ENCODE peak calls at places on chromosomes 16 and 17, in nine cellular contexts. Q is neural crest cell, M is heart left ventricle, X is mucosa of descending colon, J is K562, K is BE2C, E is mesothelial cell of epicardium, A is sigmoid colon, P is ovary. W is an unnamed sample.

GRCh38 chr17:73062726-73063125 is 29.8 kb downstream of the SLC39A11 start:
- DNase-seq in M (no peak), E (no peak), K (no peak), Q (no peak), J (no peak), X (no peak), P (no peak), A (no peak), W (no peak)

GRCh38 chr17:65078441-65079160 is 22.1 kb upstream of the GNA13 start:
- DNase-seq in J (no peak), Q (no peak), P (no peak), E (no peak), X (no peak), K (no peak), A (peak), M (no peak), W (no peak)

GRCh38 chr16:71562552-71562951 is 14.3 kb downstream of the TAT start:
- DNase-seq in A (no peak), Q (no peak), E (no peak), J (no peak), P (no peak), X (no peak), K (no peak), M (no peak), W (no peak)

GRCh38 chr16:20865420-20866126 is 34.6 kb downstream of the DCUN1D3 start:
- DNase-seq in E (no peak), P (no peak), Q (no peak), A (no peak), M (no peak), K (no peak), J (no peak), X (no peak), W (peak)

GRCh38 chr16:12178251-12178990 is 201.9 kb downstream of the SNX29 start:
- DNase-seq in X (no peak), M (peak), A (peak), E (no peak), P (peak), J (no peak), Q (no peak), K (no peak), W (no peak)

GRCh38 chr17:45255358-45255757 is 6.5 kb downstream of the SPATA32 start:
- DNase-seq in K (no peak), E (no peak), J (no peak), A (no peak), X (no peak), Q (no peak), M (no peak), P (no peak), W (no peak)

GRCh38 chr17:80347948-80348351 is 67.0 kb upstream of the ENDOV start:
- DNase-seq in P (peak), Q (no peak), K (no peak), A (no peak), J (no peak), E (no peak), M (no peak), X (no peak), W (no peak)

GRCh38 chr17:45640141-45640850 is 143.8 kb upstream of the CRHR1 start:
- DNase-seq in M (peak), P (peak), A (peak), E (peak), J (peak), Q (peak), K (peak), X (no peak), W (peak)

GRCh38 chr17:7021993-7022778 is 664 bp upstream of the BCL6B start:
- DNase-seq in K (peak), E (peak), A (peak), J (peak), X (peak), P (peak), M (peak), Q (peak), W (peak)

GRCh38 chr16:84840687-84841627 is 21.2 kb downstream of the CRISPLD2 start:
- DNase-seq in J (no peak), M (no peak), E (no peak), K (no peak), P (no peak), Q (no peak), A (no peak), X (no peak), W (no peak)

GRCh38 chr17:82408288-82408937 is 9.7 kb upstream of the HEXD start:
- DNase-seq in E (no peak), P (no peak), J (no peak), M (no peak), A (no peak), K (no peak), X (no peak), Q (no peak), W (no peak)

GRCh38 chr17:41539071-41539492 is 11.0 kb upstream of the KRT19 start:
- DNase-seq in P (no peak), J (no peak), Q (no peak), A (no peak), E (no peak), M (no peak), K (no peak), X (no peak), W (no peak)

GRCh38 chr16:12120331-12120981 is 143.9 kb downstream of the SNX29 start:
- DNase-seq in P (no peak), A (peak), J (no peak), K (peak), X (no peak), E (no peak), M (peak), Q (no peak), W (no peak)

GRCh38 chr17:83196088-83196765 is 116.8 kb downstream of the METRNL start:
- DNase-seq in A (peak), P (peak), Q (no peak), K (peak), M (peak), X (peak), J (no peak), E (no peak), W (no peak)

GRCh38 chr16:87255866-87256265 is 61.3 kb downstream of the C16orf95 start:
- DNase-seq in K (no peak), P (no peak), Q (no peak), X (no peak), E (no peak), A (no peak), M (no peak), J (no peak), W (no peak)

GRCh38 chr17:41972571-41973411 is 6.2 kb downstream of the CNP start:
- DNase-seq in A (no peak), M (peak), Q (no peak), P (peak), X (peak), E (no peak), K (peak), J (no peak), W (no peak)

GRCh38 chr17:50108556-50108955 is 13.4 kb downstream of the PDK2 start:
- DNase-seq in E (no peak), A (no peak), J (no peak), M (no peak), K (no peak), Q (no peak), P (no peak), X (no peak), W (no peak)
- TF ChIP-seq CTCF in E (no peak), A (no peak), J (no peak), M (no peak), K (no peak), Q (no peak), P (no peak), X (no peak), W (no peak)

GRCh38 chr16:85917012-85917411 is 18.1 kb downstream of the IRF8 start:
- DNase-seq in Q (no peak), K (no peak), J (no peak), P (no peak), E (no peak), A (no peak), X (no peak), M (no peak), W (no peak)
- TF ChIP-seq CTCF in Q (peak), K (peak), J (peak), P (no peak), E (no peak), A (no peak), X (no peak), M (no peak), W (peak)

GRCh38 chr16:10949424-10949970 is 5.1 kb downstream of the CLEC16A start:
- DNase-seq in M (no peak), A (no peak), J (no peak), P (no peak), X (no peak), E (no peak), K (no peak), Q (no peak), W (no peak)
- TF ChIP-seq CTCF in M (no peak), A (no peak), J (no peak), P (no peak), X (no peak), E (no peak), K (no peak), Q (no peak), W (peak)

GRCh38 chr17:19648475-19649406 is at the start of gene ALDH3A2:
- DNase-seq in P (peak), A (peak), E (peak), J (peak), Q (peak), M (peak), X (peak), K (peak), W (peak)
- TF ChIP-seq CTCF in P (peak), A (no peak), E (no peak), J (no peak), Q (no peak), M (peak), X (no peak), K (no peak), W (peak)

DNA sequence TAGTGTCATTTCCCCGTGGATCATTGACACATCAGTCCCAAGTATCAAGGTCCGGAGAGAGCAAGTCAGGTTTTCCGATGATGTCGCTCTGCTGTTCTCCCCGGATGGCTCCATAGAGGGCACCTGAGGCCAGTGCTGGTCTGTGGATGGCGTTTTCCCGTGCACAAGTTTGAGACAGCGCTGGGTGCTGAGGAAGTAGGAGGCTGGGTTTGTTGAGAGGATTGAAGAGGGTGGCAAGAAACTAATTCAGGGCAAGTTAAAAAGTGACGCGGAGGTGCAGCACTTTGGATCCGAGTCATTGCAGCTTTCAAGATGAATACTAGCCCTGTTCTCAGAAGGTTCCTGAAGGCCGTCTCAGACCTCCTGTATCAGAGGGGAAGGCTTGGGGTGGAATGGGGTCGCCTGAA is 7.7 kb downstream of the NUBP1 start:
- DNase-seq in A (no peak), X (no peak), P (peak), M (no peak), K (no peak), J (no peak), Q (no peak), E (no peak), W (no peak)
- TF ChIP-seq CTCF in A (no peak), X (no peak), P (no peak), M (no peak), K (peak), J (no peak), Q (no peak), E (no peak), W (peak)

GRCh38 chr17:28326114-28326513 is 7.1 kb downstream of the TMEM97 start:
- DNase-seq in M (no peak), E (peak), Q (no peak), P (no peak), J (no peak), K (no peak), A (peak), X (no peak), W (no peak)

GRCh38 chr17:28328325-28328724 is 6.9 kb downstream of the IFT20 start:
- DNase-seq in P (no peak), K (no peak), J (no peak), X (no peak), M (no peak), E (no peak), Q (no peak), A (peak), W (no peak)

GRCh38 chr17:28327031-28327607 is 8.1 kb downstream of the TMEM97 start:
- DNase-seq in Q (no peak), P (no peak), A (peak), E (peak), X (no peak), J (no peak), K (no peak), M (no peak), W (peak)

GRCh38 chr17:28325221-28325620 is 6.2 kb downstream of the TMEM97 start:
- DNase-seq in A (no peak), K (no peak), Q (no peak), X (no peak), M (no peak), J (no peak), E (no peak), P (no peak), W (no peak)

DNA sequence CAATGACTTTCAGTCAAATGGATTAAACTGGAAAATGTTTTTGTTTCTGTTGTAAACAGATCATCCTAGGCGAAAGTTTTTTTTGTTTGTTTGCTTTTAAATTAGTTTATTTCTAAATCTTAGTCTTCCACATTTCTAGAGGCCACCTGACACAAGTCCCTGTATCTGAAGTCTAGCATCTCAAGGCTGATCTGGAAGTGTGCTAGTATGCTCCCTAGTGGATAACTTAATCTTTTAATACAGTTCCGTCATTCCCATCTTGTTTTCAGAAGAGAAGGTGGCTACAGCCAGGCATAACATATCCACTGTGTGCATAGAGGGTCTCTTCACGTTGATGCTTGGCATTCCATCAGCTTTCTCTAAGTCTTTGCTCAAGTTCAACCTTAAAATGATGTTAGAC is 7.6 kb downstream of the IFT20 start:
- DNase-seq in E (no peak), M (no peak), K (no peak), Q (no peak), A (no peak), J (no peak), P (no peak), X (no peak), W (no peak)
- TF ChIP-seq CTCF in E (no peak), M (no peak), K (no peak), Q (no peak), A (no peak), J (no peak), P (no peak), X (no peak), W (no peak)

GRCh38 chr16:67179421-67180080 is 4.2 kb downstream of the MATCAP1 start:
- DNase-seq in X (no peak), J (peak), M (no peak), K (no peak), E (no peak), Q (no peak), A (no peak), P (peak), W (no peak)
- TF ChIP-seq CTCF in X (no peak), J (no peak), M (no peak), K (peak), E (no peak), Q (peak), A (no peak), P (no peak), W (no peak)

GRCh38 chr16:50696575-50697420 is 3.4 kb downstream of the NOD2 start:
- DNase-seq in J (peak), X (peak), E (no peak), A (peak), Q (no peak), M (peak), K (peak), P (peak), W (peak)

GRCh38 chr16:50695017-50696000 is 1.9 kb downstream of the NOD2 start:
- DNase-seq in X (no peak), P (no peak), M (peak), J (no peak), K (no peak), E (no peak), Q (no peak), A (no peak), W (no peak)

GRCh38 chr16:50696126-50696525 is 2.7 kb downstream of the NOD2 start:
- DNase-seq in Q (no peak), E (no peak), P (no peak), K (no peak), J (no peak), A (no peak), X (no peak), M (no peak), W (peak)

GRCh38 chr16:50697881-50698767 is 4.7 kb downstream of the NOD2 start:
- DNase-seq in K (no peak), E (no peak), J (no peak), A (no peak), X (peak), M (peak), P (no peak), Q (no peak), W (peak)

DNA sequence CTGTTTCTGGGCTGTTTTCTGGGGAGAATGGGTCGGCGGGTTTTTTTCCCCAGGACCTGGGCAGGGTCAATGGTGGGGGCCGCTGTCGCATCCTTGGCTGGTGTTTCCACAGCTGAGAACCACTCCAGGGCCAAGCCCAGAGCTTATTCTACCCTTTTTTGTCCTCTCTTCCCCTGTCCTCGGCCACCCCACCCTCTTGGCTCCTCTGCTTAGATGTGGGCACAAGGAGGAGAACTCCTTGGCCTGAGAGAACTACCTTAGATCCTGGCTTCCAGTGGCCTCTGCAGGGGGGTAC is 4.0 kb downstream of the NOD2 start:
- DNase-seq in X (no peak), J (no peak), E (no peak), K (no peak), P (no peak), Q (no peak), M (no peak), A (no peak), W (no peak)
- TF ChIP-seq CTCF in X (no peak), J (no peak), E (no peak), K (no peak), P (no peak), Q (no peak), M (no peak), A (no peak), W (no peak)

GRCh38 chr17:75515523-75516254 is at the start of gene CASKIN2:
- DNase-seq in E (peak), K (peak), M (peak), Q (peak), X (peak), A (peak), J (peak), P (peak), W (peak)

GRCh38 chr17:75516619-75517276 is 420 bp downstream of the TSEN54 start:
- DNase-seq in X (peak), K (peak), A (no peak), P (peak), J (peak), Q (peak), M (peak), E (peak), W (no peak)

GRCh38 chr17:75518201-75518600 is 1.9 kb downstream of the TSEN54 start:
- DNase-seq in X (no peak), K (no peak), P (no peak), J (no peak), E (no peak), Q (no peak), A (no peak), M (no peak), W (peak)

GRCh38 chr17:75516255-75516618 is at the start of gene TSEN54:
- DNase-seq in K (peak), E (peak), Q (peak), A (peak), M (peak), P (peak), X (peak), J (peak), W (peak)

DNA sequence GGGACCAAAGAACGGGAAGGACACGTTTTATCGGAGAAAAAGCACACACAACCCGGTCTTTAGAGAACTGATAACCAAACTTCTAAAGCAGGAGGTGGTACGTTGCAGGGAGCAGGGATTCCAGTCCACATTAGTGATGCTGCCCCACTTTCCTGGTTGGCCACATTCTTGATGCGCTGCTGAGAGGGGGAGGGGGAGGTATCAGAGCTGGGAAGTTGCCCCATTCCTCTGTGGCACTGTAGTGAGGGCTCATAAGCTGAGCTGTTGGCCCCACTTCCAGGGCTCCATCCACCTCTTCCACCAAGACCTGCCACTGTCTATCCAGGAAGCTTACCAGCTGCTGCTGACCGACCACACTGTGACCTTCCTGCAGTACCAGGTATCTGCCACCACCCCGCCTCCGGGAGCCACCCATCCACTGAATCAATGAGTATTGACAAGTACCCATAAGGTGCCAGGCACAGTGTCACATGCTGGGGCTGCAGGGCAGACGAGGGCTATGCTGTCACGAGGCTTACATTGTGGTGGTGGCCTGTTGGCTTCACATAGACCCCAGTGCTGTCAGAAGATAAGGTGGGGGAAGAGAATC is 1.0 kb downstream of the TSEN54 start:
- DNase-seq in X (peak), P (peak), Q (no peak), A (no peak), E (no peak), K (no peak), J (no peak), M (no peak), W (no peak)
- TF ChIP-seq CTCF in X (no peak), P (no peak), Q (no peak), A (peak), E (peak), K (no peak), J (no peak), M (no peak), W (no peak)

DNA sequence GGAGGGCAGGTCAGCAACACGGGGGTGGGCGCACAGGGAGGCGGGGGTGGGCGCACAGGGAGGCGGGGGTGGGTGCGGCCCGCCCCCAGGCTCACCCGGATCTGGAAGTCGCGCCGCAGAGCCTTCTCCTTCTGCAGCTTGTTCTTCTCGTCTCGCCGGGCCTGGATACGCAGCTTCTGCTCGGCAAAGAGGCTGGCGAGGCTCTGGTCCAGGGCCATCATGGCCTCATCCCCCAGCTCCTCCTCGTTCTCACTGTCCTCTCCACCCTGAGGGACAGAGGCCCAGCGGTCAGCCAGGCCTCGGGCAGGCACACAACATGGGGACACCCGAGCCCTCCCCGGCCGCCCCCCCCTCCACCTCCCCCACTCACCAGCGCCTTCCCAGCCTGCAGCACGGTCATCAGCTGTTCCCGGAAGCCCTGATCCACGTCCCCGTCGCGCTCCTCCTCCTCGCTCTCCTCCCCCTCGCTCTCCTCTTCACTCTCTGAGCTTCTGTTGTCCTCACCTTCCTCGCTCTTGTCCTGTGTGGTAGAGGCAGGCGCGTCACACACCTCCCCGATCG is 10.4 kb downstream of the MYBBP1A start:
- DNase-seq in A (no peak), Q (no peak), J (no peak), X (no peak), P (peak), K (no peak), M (peak), E (no peak), W (no peak)
- TF ChIP-seq CTCF in A (no peak), Q (no peak), J (no peak), X (no peak), P (no peak), K (no peak), M (no peak), E (no peak), W (no peak)